ENCODE peak calls at places on chromosomes 13 and 19, in six cellular contexts. Y is T follicular helper cell; R is GM04504; E is CD8-positive, alpha-beta T cell; H is aorta; S is SHP77. Z is an unnamed sample.
A peak's percentile ranks its signal among the peaks of the same experiment; 100 is the strongest.

GRCh38 chr19:17981611-17982010 is 14.7 kb downstream of the KCNN1 start:
- DNase-seq in Y (no peak), R (no peak), E (no peak), H (no peak), S (no peak), Z (no peak)

GRCh38 chr19:10417598-10418280 is 2.6 kb upstream of the PDE4A start:
- DNase-seq in Y (no peak), R (no peak), E (no peak), H (peak; percentile 74), S (no peak), Z (no peak)

GRCh38 chr13:90454002-90454636 is 893.4 kb upstream of the MIR17HG start:
- DNase-seq in Y (no peak), R (no peak), E (no peak), H (no peak), S (no peak), Z (no peak)

GRCh38 chr19:12782424-12783225 is 7.3 kb upstream of the HOOK2 start:
- DNase-seq in Y (peak; percentile 97), R (no peak), E (peak; percentile 90), H (peak; percentile 97), S (peak; percentile 57), Z (no peak)

GRCh38 chr13:24491853-24492252 is 20.7 kb downstream of the PARP4 start:
- DNase-seq in Y (no peak), R (no peak), E (no peak), H (no peak), S (no peak), Z (no peak)

GRCh38 chr19:31402931-31403330 is 53.7 kb upstream of the TSHZ3 start:
- DNase-seq in Y (no peak), R (no peak), E (no peak), H (no peak), S (no peak), Z (no peak)

GRCh38 chr19:38250821-38251563 is 5.2 kb downstream of the PPP1R14A start:
- DNase-seq in Y (no peak), R (no peak), E (no peak), H (peak; percentile 93), S (peak; percentile 45), Z (no peak)

GRCh38 chr13:74136089-74136658 is 2.0 kb upstream of the KLF12 start:
- DNase-seq in Y (no peak), R (peak; percentile 32), E (no peak), H (peak; percentile 81), S (no peak), Z (no peak)

GRCh38 chr13:19713186-19713965 is 69.4 kb downstream of the PSPC1 start:
- DNase-seq in Y (no peak), R (peak; percentile 16), E (no peak), H (no peak), S (no peak), Z (no peak)

GRCh38 chr13:112768795-112769411 is 79.1 kb downstream of the ATP11A start:
- DNase-seq in Y (no peak), R (no peak), E (no peak), H (peak; percentile 74), S (no peak), Z (no peak)

GRCh38 chr13:78657699-78658629 is 991 bp downstream of the OBI1 start:
- DNase-seq in Y (no peak), R (no peak), E (no peak), H (no peak), S (no peak), Z (peak; percentile 12)

GRCh38 chr13:110907951-110908898 is 6.6 kb downstream of the ANKRD10 start:
- DNase-seq in Y (no peak), R (no peak), E (no peak), H (no peak), S (no peak), Z (no peak)

GRCh38 chr19:54691582-54692293 is 29.0 kb downstream of the LILRB4 start:
- DNase-seq in Y (no peak), R (no peak), E (no peak), H (no peak), S (no peak), Z (no peak)

GRCh38 chr19:48379058-48379457 is 12.3 kb downstream of the KDELR1 start:
- DNase-seq in Y (no peak), R (no peak), E (no peak), H (no peak), S (no peak), Z (no peak)

GRCh38 chr13:113636266-113636963 is 21.6 kb downstream of the ATP4B start:
- DNase-seq in Y (no peak), R (no peak), E (no peak), H (peak; percentile 41), S (no peak), Z (no peak)

GRCh38 chr19:28416245-28416644 is 796.7 kb downstream of the UQCRFS1 start:
- DNase-seq in Y (no peak), R (no peak), E (no peak), H (no peak), S (no peak), Z (no peak)

GRCh38 chr19:55618426-55618825 is 5.9 kb downstream of the ZNF784 start:
- DNase-seq in Y (no peak), R (no peak), E (no peak), H (no peak), S (no peak), Z (no peak)

GRCh38 chr19:39144487-39145071 is 19.0 kb downstream of the PAK4 start:
- DNase-seq in Y (no peak), R (no peak), E (no peak), H (no peak), S (no peak), Z (no peak)

GRCh38 chr13:111328803-111329410 is 8.5 kb downstream of the TEX29 start:
- DNase-seq in Y (no peak), R (no peak), E (no peak), H (no peak), S (no peak), Z (no peak)

GRCh38 chr19:13033819-13034611 is 38.7 kb downstream of the NFIX start:
- DNase-seq in Y (no peak), R (no peak), E (peak; percentile 21), H (peak; percentile 89), S (peak; percentile 61), Z (no peak)

Z was measured in SIG-M5.